ENCODE peak calls at places on chromosomes 12 and 14, in eight cellular contexts. H is astrocyte, Y is neural progenitor cell, O is endodermal cell, Z is mammary epithelial cell, D is NT2/D1, K is adipocyte, B is IMR-90. N is an unnamed sample.

GRCh38 chr14:104758981-104759975 is 6.3 kb downstream of the SIVA1 start:
- DNase-seq in H (no peak), Y (no peak), O (no peak), Z (no peak), D (no peak), K (no peak), B (no peak), N (no peak)

GRCh38 chr12:57166971-57167371 is 19.6 kb upstream of the LRP1-AS start:
- DNase-seq in H (peak; percentile 77), Y (no peak), O (no peak), Z (peak; percentile 96), D (no peak), K (peak; percentile 42), B (peak; percentile 90), N (no peak)

GRCh38 chr14:95026851-95027463 is 130.4 kb downstream of the DICER1 start:
- DNase-seq in H (no peak), Y (no peak), O (no peak), Z (no peak), D (no peak), K (no peak), B (no peak), N (no peak)

GRCh38 chr12:95646781-95647184 is 95.5 kb upstream of the USP44 start:
- DNase-seq in H (peak; percentile 79), Y (no peak), O (no peak), Z (no peak), D (no peak), K (peak; percentile 57), B (peak; percentile 84), N (no peak)

GRCh38 chr14:97634786-97635185 is 837.6 kb downstream of the VRK1 start:
- DNase-seq in H (no peak), Y (peak; percentile 36), O (no peak), Z (no peak), D (no peak), K (no peak), B (no peak), N (no peak)

GRCh38 chr12:72264548-72265175 is 7.5 kb upstream of the TRHDE start:
- DNase-seq in H (no peak), Y (peak; percentile 22), O (no peak), Z (no peak), D (no peak), K (peak; percentile 77), B (peak; percentile 48), N (no peak)

GRCh38 chr12:43255642-43256041 is 296.4 kb downstream of the ADAMTS20 start:
- DNase-seq in H (no peak), Y (no peak), O (no peak), Z (no peak), D (no peak), K (no peak), B (no peak), N (no peak)

GRCh38 chr12:116044181-116044580 is 233.3 kb downstream of the MED13L start:
- DNase-seq in H (peak; percentile 37), Y (no peak), O (no peak), Z (no peak), D (no peak), K (no peak), B (no peak), N (no peak)

GRCh38 chr12:46357438-46358324 is 14.9 kb downstream of the SLC38A2 start:
- DNase-seq in H (peak; percentile 67), Y (no peak), O (peak; percentile 61), Z (peak; percentile 87), D (no peak), K (peak; percentile 70), B (peak; percentile 93), N (peak; percentile 84)

GRCh38 chr12:22256076-22256475 is 78.4 kb downstream of the ST8SIA1 start:
- DNase-seq in H (no peak), Y (no peak), O (no peak), Z (no peak), D (no peak), K (no peak), B (peak; percentile 28), N (no peak)

GRCh38 chr12:4214912-4215861 is 58.4 kb upstream of the CCND2 start:
- DNase-seq in H (no peak), Y (no peak), O (no peak), Z (no peak), D (no peak), K (no peak), B (no peak), N (no peak)

GRCh38 chr12:21526053-21526452 is at the start of gene SPX:
- DNase-seq in H (no peak), Y (no peak), O (no peak), Z (peak; percentile 9), D (no peak), K (no peak), B (peak; percentile 26), N (no peak)

GRCh38 chr14:88233915-88234314 is 89.2 kb downstream of the KCNK10 start:
- DNase-seq in H (no peak), Y (peak; percentile 71), O (peak; percentile 75), Z (no peak), D (peak; percentile 18), K (no peak), B (no peak), N (peak; percentile 24)

GRCh38 chr12:2876431-2877046 is 435 bp downstream of the FOXM1 start:
- DNase-seq in H (no peak), Y (no peak), O (no peak), Z (peak; percentile 48), D (no peak), K (peak; percentile 15), B (no peak), N (no peak)

GRCh38 chr14:67680121-67680602 is 5.7 kb upstream of the VTI1B start:
- DNase-seq in H (peak; percentile 85), Y (no peak), O (no peak), Z (peak; percentile 81), D (no peak), K (peak; percentile 38), B (peak; percentile 98), N (no peak)

GRCh38 chr14:69580009-69580577 is 5.4 kb upstream of the CCDC177 start:
- DNase-seq in H (peak; percentile 91), Y (peak; percentile 73), O (peak; percentile 91), Z (peak; percentile 83), D (peak; percentile 44), K (peak; percentile 30), B (peak; percentile 96), N (peak; percentile 37)

GRCh38 chr12:98416845-98417244 is 98.5 kb upstream of the TMPO start:
- DNase-seq in H (peak; percentile 26), Y (no peak), O (no peak), Z (peak; percentile 8), D (no peak), K (peak; percentile 45), B (peak; percentile 57), N (no peak)

GRCh38 chr12:123516221-123516780 is 17.2 kb downstream of the RILPL1 start:
- DNase-seq in H (no peak), Y (peak; percentile 32), O (peak; percentile 77), Z (no peak), D (no peak), K (peak; percentile 70), B (no peak), N (no peak)

GRCh38 chr12:91191516-91192111 is 9.0 kb upstream of the DCN start:
- DNase-seq in H (no peak), Y (no peak), O (no peak), Z (no peak), D (no peak), K (peak; percentile 23), B (no peak), N (no peak)

GRCh38 chr14:54127526-54127925 is 170.9 kb upstream of the BMP4 start:
- DNase-seq in H (peak; percentile 52), Y (no peak), O (no peak), Z (peak; percentile 59), D (no peak), K (no peak), B (peak; percentile 37), N (no peak)

GRCh38 chr14:49424436-49425331 is 161.5 kb downstream of the RPS29 start:
- DNase-seq in H (no peak), Y (no peak), O (no peak), Z (peak; percentile 21), D (no peak), K (no peak), B (no peak), N (no peak)
- H3K9ac ChIP-seq in H (no peak overlapping the region), Y (no peak overlapping the region), O (no peak overlapping the region), Z (no peak overlapping the region), D (no peak overlapping the region), K (no peak overlapping the region), B (no peak overlapping the region), N (no peak overlapping the region)

GRCh38 chr12:40825156-40825555 is 132.9 kb downstream of the CNTN1 start:
- DNase-seq in H (no peak), Y (no peak), O (no peak), Z (no peak), D (no peak), K (no peak), B (no peak), N (no peak)

GRCh38 chr12:40827923-40828592 is 135.8 kb downstream of the CNTN1 start:
- DNase-seq in H (no peak), Y (peak; percentile 37), O (peak; percentile 73), Z (no peak), D (no peak), K (no peak), B (no peak), N (no peak)

GRCh38 chr12:40831916-40832315 is 139.7 kb downstream of the CNTN1 start:
- DNase-seq in H (no peak), Y (no peak), O (no peak), Z (peak; percentile 46), D (no peak), K (no peak), B (no peak), N (no peak)

GRCh38 chr12:40829738-40830144 is 137.5 kb downstream of the CNTN1 start:
- DNase-seq in H (no peak), Y (no peak), O (no peak), Z (peak; percentile 83), D (no peak), K (no peak), B (no peak), N (peak; percentile 13)

GRCh38 chr12:40828593-40828990 is 136.4 kb downstream of the CNTN1 start:
- DNase-seq in H (no peak), Y (no peak), O (no peak), Z (no peak), D (no peak), K (no peak), B (no peak), N (no peak)
- H3K9ac ChIP-seq in H (no peak overlapping the region), Y (no peak overlapping the region), O (no peak overlapping the region), Z (no peak overlapping the region), D (no peak overlapping the region), K (no peak overlapping the region), B (no peak overlapping the region), N (no peak overlapping the region)

GRCh38 chr12:119247720-119248043 is 69.0 kb downstream of the HSPB8 start:
- DNase-seq in H (no peak), Y (no peak), O (no peak), Z (no peak), D (no peak), K (no peak), B (no peak), N (no peak)
- H3K9ac ChIP-seq in H (no peak overlapping the region), Y (no peak overlapping the region), O (no peak overlapping the region), Z (no peak overlapping the region), D (no peak overlapping the region), K (no peak overlapping the region), B (no peak overlapping the region), N (no peak overlapping the region)

DNA sequence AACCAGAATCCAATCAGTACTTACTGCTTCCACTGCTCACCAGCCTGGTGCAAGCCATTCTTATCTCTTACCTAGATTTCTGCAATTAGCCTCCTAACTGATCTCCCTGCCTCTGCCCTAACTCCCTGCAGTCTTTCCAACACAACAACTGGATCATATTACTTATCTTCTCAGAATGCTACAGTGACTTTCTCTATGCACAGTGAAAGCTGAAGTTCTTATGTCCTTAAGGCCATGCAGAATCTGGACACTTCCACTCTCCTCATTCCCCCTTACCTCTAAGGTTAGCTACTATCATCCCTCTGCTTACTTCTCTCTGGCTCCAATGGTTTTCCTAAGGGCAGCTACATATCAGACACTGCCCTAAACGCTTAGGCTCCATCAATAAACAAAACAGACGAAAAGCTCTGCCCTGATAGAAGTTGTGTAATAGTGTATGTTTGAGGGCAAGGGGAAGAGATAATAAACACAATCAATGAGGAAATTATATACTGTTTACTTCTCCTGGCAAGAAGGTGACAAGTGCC is 4.0 kb downstream of the KTN1 start:
- DNase-seq in H (no peak), Y (no peak), O (no peak), Z (no peak), D (no peak), K (peak; percentile 50), B (peak; percentile 37), N (no peak)
- H3K9ac ChIP-seq in H (no peak overlapping the region), Y (no peak overlapping the region), O (no peak overlapping the region), Z (no peak overlapping the region), D (no peak overlapping the region), K (no peak overlapping the region), B (no peak overlapping the region), N (no peak overlapping the region)